ENCODE peak calls at places on chromosomes 13 and 19, in eight cellular contexts. B, Q, N, T, H, Y, R and I are unnamed samples. For H3K27me3, the result is how much of the 10 kb centered on the place peaks cover.

GRCh38 chr13:102873653-102874052 is 27.8 kb downstream of the ERCC5 start:
- DNase-seq in B (no peak), Q (no peak), N (no peak), T (no peak), H (no peak), Y (no peak), R (no peak), I (no peak)

GRCh38 chr13:73767191-73767741 is 366.9 kb downstream of the KLF12 start:
- DNase-seq in B (no peak), Q (peak), N (no peak), T (no peak), H (no peak), Y (no peak), R (no peak), I (no peak)

GRCh38 chr13:111951982-111952565 is 114.9 kb upstream of the SOX1 start:
- DNase-seq in B (no peak), Q (no peak), N (no peak), T (no peak), H (no peak), Y (no peak), R (peak), I (no peak)

GRCh38 chr19:6963937-6964336 is 57.3 kb downstream of the MBD3L2B start:
- DNase-seq in B (no peak), Q (no peak), N (no peak), T (no peak), H (no peak), Y (no peak), R (no peak), I (no peak)

GRCh38 chr19:39038098-39038497 is 5.7 kb upstream of the FBXO27 start:
- DNase-seq in B (no peak), Q (peak), N (no peak), T (no peak), H (no peak), Y (no peak), R (peak), I (no peak)

GRCh38 chr13:96844195-96844594 is 150.1 kb downstream of the OXGR1 start:
- DNase-seq in B (no peak), Q (no peak), N (no peak), T (no peak), H (no peak), Y (no peak), R (no peak), I (no peak)

GRCh38 chr13:20553309-20553708 is 13.6 kb upstream of the IFT88 start:
- DNase-seq in B (no peak), Q (no peak), N (no peak), T (no peak), H (no peak), Y (no peak), R (no peak), I (no peak)

GRCh38 chr13:96041326-96042092 is 11.7 kb downstream of the UGGT2 start:
- DNase-seq in B (no peak), Q (no peak), N (no peak), T (no peak), H (no peak), Y (no peak), R (no peak), I (no peak)

GRCh38 chr19:958967-959685 is 25.0 kb upstream of the WDR18 start:
- DNase-seq in B (no peak), Q (peak), N (no peak), T (no peak), H (no peak), Y (no peak), R (no peak), I (no peak)

GRCh38 chr19:6811378-6811777 is 38.9 kb downstream of the VAV1 start:
- DNase-seq in B (no peak), Q (no peak), N (no peak), T (no peak), H (no peak), Y (no peak), R (no peak), I (no peak)

GRCh38 chr13:87792878-87793277 is 121.7 kb downstream of the SLITRK5 start:
- DNase-seq in B (no peak), Q (no peak), N (no peak), T (no peak), H (no peak), Y (no peak), R (no peak), I (no peak)

GRCh38 chr13:113647351-113648217 is 10.4 kb downstream of the ATP4B start:
- DNase-seq in B (peak), Q (no peak), N (peak), T (peak), H (peak), Y (peak), R (peak), I (peak)

GRCh38 chr13:40786568-40786996 is 2.8 kb upstream of the SLC25A15 start:
- DNase-seq in B (no peak), Q (peak), N (no peak), T (no peak), H (no peak), Y (no peak), R (no peak), I (no peak)

GRCh38 chr13:98384739-98385138 is 192.2 kb downstream of the STK24 start:
- DNase-seq in B (no peak), Q (peak), N (no peak), T (no peak), H (no peak), Y (no peak), R (no peak), I (no peak)

GRCh38 chr13:112774829-112775565 is 85.2 kb downstream of the ATP11A start:
- DNase-seq in B (no peak), Q (no peak), N (no peak), T (no peak), H (no peak), Y (no peak), R (no peak), I (no peak)

GRCh38 chr13:99646866-99647592 is 145.8 kb downstream of the TM9SF2 start:
- DNase-seq in B (no peak), Q (no peak), N (no peak), T (no peak), H (no peak), Y (no peak), R (no peak), I (no peak)

GRCh38 chr19:35845215-35846037 is 6.9 kb downstream of the NPHS1 start:
- DNase-seq in B (no peak), Q (no peak), N (no peak), T (no peak), H (no peak), Y (no peak), R (no peak), I (no peak)

GRCh38 chr19:14433454-14434156 is 499 bp downstream of the PKN1 start:
- DNase-seq in B (no peak), Q (no peak), N (no peak), T (no peak), H (peak), Y (no peak), R (peak), I (no peak)

GRCh38 chr13:63481334-63481733 is 2065.7 kb upstream of the PCDH20 start:
- DNase-seq in B (no peak), Q (peak), N (no peak), T (no peak), H (no peak), Y (no peak), R (no peak), I (no peak)

GRCh38 chr13:43787998-43788397 is 1.2 kb upstream of the ENOX1 start:
- DNase-seq in B (no peak), Q (peak), N (peak), T (peak), H (peak), Y (no peak), R (no peak), I (no peak)
- TF ChIP-seq CTCF in B (no peak), Q (peak), N (peak), T (no peak), H (peak), Y (no peak), R (peak), I (no peak)

DNA sequence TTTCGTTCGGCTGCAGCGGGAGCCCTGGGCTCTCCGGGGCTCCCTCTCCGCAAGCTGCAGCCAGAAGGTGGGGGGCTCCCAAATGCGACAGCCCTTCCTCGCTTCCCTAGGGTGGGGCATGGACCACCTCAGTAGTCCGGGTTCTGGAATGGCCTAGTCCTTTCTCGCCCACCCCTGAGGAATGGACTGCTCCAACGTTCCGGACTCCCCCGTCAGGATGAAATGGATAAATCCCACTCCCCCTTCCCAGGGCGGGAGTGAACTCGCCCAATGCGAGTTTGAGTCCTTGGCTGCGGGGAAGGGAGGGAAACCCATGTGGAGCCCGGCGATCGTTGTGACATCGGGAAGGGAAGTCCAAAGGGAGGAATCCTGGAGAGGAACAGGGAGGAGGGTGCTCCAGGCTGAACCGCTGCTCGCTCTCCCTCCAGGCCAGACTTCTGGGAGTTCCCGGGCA is 5.5 kb downstream of the HRC start:
- DNase-seq in B (peak), Q (peak), N (peak), T (peak), H (peak), Y (peak), R (peak), I (no peak)
- TF ChIP-seq POLR2A in B (no peak), Q (no peak), N (no peak), T (no peak), H (no peak), Y (no peak), R (no peak), I (no peak)

DNA sequence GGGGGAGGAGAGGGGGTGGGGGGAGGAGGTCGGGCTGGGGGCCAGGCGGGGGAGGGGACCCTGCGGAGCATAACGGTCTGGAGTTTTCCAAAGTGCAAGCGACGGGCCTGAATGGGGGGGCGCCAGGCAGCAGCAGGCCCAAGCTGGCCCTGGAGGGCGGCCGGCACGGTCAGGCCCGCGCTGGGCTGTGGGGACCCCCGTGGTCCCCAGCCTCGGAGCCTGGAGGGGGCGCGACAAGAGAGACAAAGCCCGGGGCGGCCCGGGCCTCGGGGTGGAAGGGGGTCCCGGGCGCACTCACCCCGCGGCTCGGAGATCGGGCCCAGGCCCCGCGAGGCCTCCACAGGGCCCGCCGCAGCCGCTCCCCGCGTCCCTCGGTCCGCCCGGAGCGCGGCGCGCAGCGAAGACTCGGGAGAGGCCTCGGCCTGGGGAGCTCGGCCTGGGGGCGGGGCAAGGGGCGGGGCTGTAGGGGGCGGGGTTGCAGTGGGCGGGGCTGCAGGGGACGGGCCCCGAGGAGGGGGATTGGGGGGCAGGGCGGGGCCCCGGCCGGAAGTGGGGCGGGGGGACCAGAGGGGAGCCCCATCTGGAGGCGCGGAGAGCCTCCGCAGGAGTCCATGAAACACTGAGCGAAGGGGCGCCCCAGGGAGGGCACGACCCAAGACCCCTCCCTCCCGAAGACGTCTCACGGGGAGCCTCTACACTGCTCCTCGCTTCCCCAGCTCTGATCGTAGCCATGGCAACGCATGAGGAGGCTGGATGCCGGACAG is 47.6 kb downstream of the PTPRS start:
- DNase-seq in B (peak), Q (peak), N (peak), T (peak), H (peak), Y (peak), R (peak), I (peak)
- H3K27me3 ChIP-seq in B (under half), Q (under half), N (under half), T (under half), H (under half), Y (under half), R (under half), I (under half)

DNA sequence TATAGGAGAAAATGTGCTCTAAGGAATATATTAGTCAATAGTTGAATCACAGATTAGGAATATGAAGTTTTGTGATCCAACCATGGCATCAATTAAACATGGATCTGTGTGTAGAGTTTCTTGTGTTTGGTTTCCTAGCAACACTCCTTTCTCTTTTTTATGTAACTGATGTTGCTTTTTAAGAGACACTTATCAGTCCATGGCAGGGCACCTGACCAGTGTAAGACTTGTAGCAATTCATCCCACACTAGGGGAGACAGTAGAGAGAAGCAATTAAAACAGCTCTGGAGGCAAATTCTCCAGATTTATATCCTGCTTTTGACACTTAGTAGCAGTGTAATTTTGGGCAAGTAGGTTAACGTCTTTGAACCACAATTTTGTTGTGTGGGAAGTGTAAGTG is 1229.0 kb downstream of the PCDH9 start:
- DNase-seq in B (no peak), Q (no peak), N (no peak), T (no peak), H (no peak), Y (no peak), R (no peak), I (no peak)
- TF ChIP-seq CTCF in B (no peak), Q (no peak), N (no peak), T (no peak), H (no peak), Y (no peak), R (no peak), I (no peak)

GRCh38 chr19:4053423-4054324 is 13.0 kb downstream of the ZBTB7A start:
- DNase-seq in B (no peak), Q (no peak), N (no peak), T (no peak), H (peak), Y (no peak), R (no peak), I (no peak)
- TF ChIP-seq POLR2A in B (no peak), Q (no peak), N (no peak), T (no peak), H (no peak), Y (no peak), R (no peak), I (no peak)

DNA sequence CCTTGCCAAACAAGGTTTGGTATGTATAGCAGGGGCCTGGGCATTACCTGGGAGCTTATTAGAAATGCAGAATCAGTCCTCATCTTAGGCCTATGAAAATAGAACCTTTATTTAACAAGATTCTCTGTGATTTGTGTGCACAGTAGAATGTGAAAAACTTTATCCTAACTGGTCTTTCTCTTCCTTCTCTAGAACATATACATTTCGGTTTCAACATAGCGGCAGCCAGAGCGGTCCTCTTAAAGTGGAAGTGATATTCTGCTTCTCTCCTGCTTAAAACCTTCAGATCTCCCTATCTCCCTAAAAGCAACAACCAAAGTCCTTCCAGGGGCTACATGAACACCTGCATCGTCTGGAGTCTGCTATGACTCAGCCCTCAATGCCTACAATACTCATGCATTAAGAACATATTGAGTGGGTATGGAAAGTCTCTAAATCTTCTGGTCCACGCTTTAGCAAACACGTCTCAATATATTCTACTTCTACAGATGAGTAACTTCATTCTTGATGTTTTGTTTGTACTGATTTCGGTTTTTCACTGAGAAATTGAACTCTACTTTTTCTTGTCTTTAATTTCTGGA is 84.5 kb downstream of the SPRY2 start:
- DNase-seq in B (no peak), Q (no peak), N (no peak), T (no peak), H (no peak), Y (no peak), R (no peak), I (no peak)
- H3K27me3 ChIP-seq in B (under half), Q (under half), N (under half), T (under half), H (under half), Y (under half), R (under half), I (under half)

DNA sequence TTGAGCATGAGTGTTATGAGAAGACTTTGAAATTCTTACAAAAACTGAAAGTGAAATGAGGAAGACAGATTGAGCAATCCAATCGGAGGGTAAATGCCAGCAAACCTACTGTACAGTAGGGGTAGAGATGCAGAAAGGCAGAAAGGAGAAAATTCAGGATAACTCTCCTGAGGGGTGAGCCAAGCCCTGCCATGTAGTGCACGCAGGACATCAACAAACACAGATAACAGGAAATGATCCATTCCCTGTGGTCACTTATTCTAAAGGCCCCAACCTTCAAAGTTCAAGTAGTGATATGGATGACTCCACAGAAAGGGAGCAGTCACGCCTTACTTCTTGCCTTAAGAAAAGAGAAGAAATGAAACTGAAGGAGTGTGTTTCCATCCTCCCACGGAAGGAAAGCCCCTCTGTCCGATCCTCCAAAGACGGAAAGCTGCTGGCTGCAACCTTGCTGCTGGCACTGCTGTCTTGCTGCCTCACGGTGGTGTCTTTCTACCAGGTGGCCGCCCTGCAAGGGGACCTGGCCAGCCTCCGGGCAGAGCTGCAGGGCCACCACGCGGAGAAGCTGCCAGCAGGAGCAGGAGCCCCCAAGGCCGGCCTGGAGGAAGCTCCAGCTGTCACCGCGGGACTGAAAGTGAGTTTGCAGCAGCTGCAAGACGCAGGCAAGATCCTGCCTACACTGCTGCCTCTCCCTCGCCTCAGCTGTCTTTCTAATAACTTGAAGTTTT is at the start of gene TNFSF13B:
- DNase-seq in B (peak), Q (peak), N (no peak), T (no peak), H (no peak), Y (no peak), R (peak), I (peak)
- TF ChIP-seq CTCF in B (no peak), Q (no peak), N (no peak), T (no peak), H (no peak), Y (no peak), R (no peak), I (no peak)